ENCODE peak calls at places on chromosomes 11 and 22, in five cellular contexts. Q is PC-3, G is K562, Z is keratinocyte, D is MM.1S. K is an unnamed sample. For H3K36me3, the result is how much of the 10 kb centered on the place peaks cover.

GRCh38 chr11:111466615-111467014 is 45.6 kb downstream of the BTG4 start:
- DNase-seq in D (no peak), Q (no peak), Z (no peak), G (no peak), K (no peak)

GRCh38 chr11:13465909-13466371 is 2.9 kb upstream of the BTBD10 start:
- DNase-seq in Z (no peak), D (peak), Q (peak), G (peak), K (peak)

GRCh38 chr11:78664606-78665005 is 89.9 kb upstream of the NARS2 start:
- DNase-seq in D (no peak), G (no peak), Z (no peak), Q (peak), K (no peak)

GRCh38 chr11:71500601-71501021 is 26.5 kb upstream of the KRTAP5-7 start:
- DNase-seq in D (no peak), Q (peak), Z (no peak), G (no peak), K (no peak)

GRCh38 chr11:46180741-46181140 is 59.5 kb upstream of the PHF21A start:
- DNase-seq in G (no peak), Q (no peak), D (no peak), Z (no peak), K (peak)

GRCh38 chr11:17298302-17298701 is 21.8 kb downstream of the NUCB2 start:
- DNase-seq in Q (no peak), D (no peak), Z (no peak), G (no peak), K (no peak)

GRCh38 chr22:36227396-36227795 is 11.9 kb downstream of the APOL2 start:
- DNase-seq in D (no peak), Q (no peak), G (no peak), Z (no peak), K (no peak)

GRCh38 chr11:81036168-81036870 is 1595.5 kb upstream of the TENM4 start:
- DNase-seq in Q (no peak), G (no peak), D (no peak), Z (no peak), K (no peak)

GRCh38 chr22:25750569-25751173 is 8.7 kb downstream of the MYO18B start:
- DNase-seq in Z (no peak), G (no peak), D (no peak), Q (no peak), K (peak)

GRCh38 chr22:27576815-27577564 is 224.6 kb downstream of the MN1 start:
- DNase-seq in Z (no peak), D (no peak), Q (no peak), G (no peak), K (peak)

GRCh38 chr11:19961225-19961624 is 199.1 kb downstream of the DBX1 start:
- DNase-seq in Q (no peak), Z (no peak), G (no peak), D (no peak), K (no peak)

GRCh38 chr22:37782340-37783168 is 25.2 kb upstream of the GCAT start:
- DNase-seq in Z (no peak), D (no peak), G (peak), Q (peak), K (no peak)

GRCh38 chr11:76823481-76824028 is 37.2 kb upstream of the ACER3 start:
- DNase-seq in Q (peak), G (peak), Z (peak), D (no peak), K (no peak)

GRCh38 chr11:37557990-37558389 is 960.0 kb upstream of the RAG2 start:
- DNase-seq in Z (no peak), Q (no peak), D (no peak), G (no peak), K (peak)

GRCh38 chr22:44293034-44293433 is 19.7 kb downstream of the SHISAL1 start:
- DNase-seq in Q (no peak), D (no peak), G (no peak), Z (no peak), K (no peak)

GRCh38 chr11:112795142-112795815 is 165.9 kb upstream of the NCAM1 start:
- DNase-seq in G (peak), D (peak), Q (peak), Z (no peak), K (peak)

GRCh38 chr11:19919050-19919561 is 206.5 kb downstream of the NAV2 start:
- DNase-seq in Z (no peak), Q (peak), G (no peak), D (no peak), K (peak)

GRCh38 chr22:44145544-44145943 is 35.2 kb upstream of the PARVG start:
- DNase-seq in D (no peak), Q (no peak), G (no peak), Z (no peak), K (no peak)

GRCh38 chr11:128957204-128957482 is 14.5 kb upstream of the TP53AIP1 start:
- DNase-seq in Z (no peak), Q (no peak), D (no peak), G (no peak), K (no peak)

GRCh38 chr11:7437706-7438105 is 47.6 kb upstream of the OLFML1 start:
- DNase-seq in Z (no peak), Q (no peak), D (no peak), G (no peak), K (no peak)

GRCh38 chr11:122293298-122294023 is 177.4 kb upstream of the BLID start:
- DNase-seq in Q (peak), D (no peak), G (no peak), Z (no peak), K (peak)

GRCh38 chr22:32331236-32331917 is 26.3 kb upstream of the RFPL3 start:
- DNase-seq in Q (no peak), G (no peak), Z (no peak), D (no peak), K (no peak)

GRCh38 chr11:96708469-96708868 is 318.7 kb downstream of the JRKL start:
- DNase-seq in Q (no peak), Z (no peak), G (no peak), D (no peak), K (no peak)

GRCh38 chr22:17063372-17064106 is 21.3 kb upstream of the IL17RA start:
- DNase-seq in G (no peak), Q (no peak), D (no peak), Z (no peak), K (peak)

GRCh38 chr22:25057013-25057881 is 104.7 kb downstream of the KIAA1671 start:
- DNase-seq in Z (no peak), Q (peak), D (peak), G (peak), K (no peak)

GRCh38 chr22:46105494-46106278 is 44.6 kb upstream of the PPARA start:
- DNase-seq in D (no peak), G (no peak), Z (no peak), Q (no peak), K (peak)

GRCh38 chr11:130413383-130414106 is 14.9 kb downstream of the ADAMTS8 start:
- DNase-seq in D (no peak), Q (peak), Z (peak), G (no peak), K (peak)

GRCh38 chr11:74090701-74091100 is 80.1 kb downstream of the C2CD3 start:
- DNase-seq in D (no peak), G (no peak), Q (peak), Z (no peak), K (peak)

GRCh38 chr11:8318536-8318935 is 54.9 kb upstream of the LMO1 start:
- DNase-seq in Q (no peak), D (no peak), Z (no peak), G (peak), K (no peak)

GRCh38 chr11:12604557-12605105 is 69.6 kb upstream of the TEAD1 start:
- DNase-seq in Z (no peak), G (no peak), D (no peak), Q (no peak), K (no peak)

GRCh38 chr22:29912605-29913398 is 29.8 kb downstream of the MTMR3 start:
- DNase-seq in Z (no peak), D (no peak), Q (peak), G (no peak), K (peak)

GRCh38 chr11:126790550-126790981 is 210.0 kb downstream of the KIRREL3 start:
- DNase-seq in Q (peak), Z (no peak), D (no peak), G (no peak), K (peak)

GRCh38 chr22:35863432-35863831 is 145.8 kb downstream of the APOL5 start:
- DNase-seq in Z (no peak), Q (no peak), G (no peak), D (no peak), K (no peak)

GRCh38 chr11:9330387-9331384 is 16.3 kb upstream of the TMEM41B start:
- DNase-seq in Q (peak), Z (no peak), D (no peak), G (no peak), K (peak)

GRCh38 chr11:35622070-35622469 is 3.8 kb downstream of the FJX1 start:
- DNase-seq in Z (no peak), Q (peak), G (no peak), D (no peak), K (peak)

GRCh38 chr11:721347-721912 is 15.4 kb downstream of the EPS8L2 start:
- DNase-seq in G (no peak), Q (no peak), Z (no peak), D (no peak), K (no peak)

GRCh38 chr11:721913-722811 is 16.1 kb downstream of the EPS8L2 start:
- DNase-seq in D (peak), G (peak), Q (no peak), Z (no peak), K (no peak)

GRCh38 chr11:719214-720016 is 13.4 kb downstream of the EPS8L2 start:
- DNase-seq in D (no peak), G (no peak), Q (no peak), Z (no peak), K (no peak)

GRCh38 chr11:720017-720641 is 14.1 kb downstream of the EPS8L2 start:
- DNase-seq in Z (no peak), G (no peak), Q (no peak), D (no peak), K (no peak)

DNA sequence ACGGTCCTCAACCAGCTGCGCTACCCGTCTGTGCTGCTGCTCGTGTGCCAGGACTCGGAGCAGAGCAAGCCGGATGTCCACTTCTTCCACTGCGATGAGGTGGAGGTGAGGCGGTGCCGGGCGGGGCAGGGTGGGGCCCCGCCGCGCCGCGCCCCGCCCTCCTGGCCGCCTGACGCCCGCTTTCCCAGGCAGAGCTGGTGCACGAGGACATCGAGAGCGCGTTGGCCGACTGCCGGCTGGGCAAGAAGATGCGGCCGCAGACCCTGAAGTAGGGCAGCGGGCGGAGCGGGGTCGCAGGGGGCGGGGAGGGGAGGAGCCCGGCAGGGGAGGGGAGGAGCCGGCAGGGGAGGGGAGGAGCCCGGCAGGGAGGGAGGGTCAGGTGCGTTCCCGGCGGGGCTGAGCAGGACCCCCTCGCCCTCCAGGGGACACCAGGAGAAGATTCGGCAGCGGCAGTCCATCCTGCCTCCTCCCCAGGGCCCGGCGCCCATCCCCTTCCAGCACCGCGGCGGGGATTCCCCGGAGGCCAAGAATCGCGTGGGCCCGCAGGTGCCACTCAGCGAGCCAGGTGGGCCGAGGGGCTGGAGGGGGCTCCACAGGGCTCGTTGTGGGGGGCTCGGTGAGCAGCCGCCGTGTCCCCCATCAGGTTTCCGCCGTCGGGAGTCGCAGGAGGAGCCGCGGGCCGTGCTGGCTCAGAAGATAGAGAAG is 14.8 kb downstream of the EPS8L2 start:
- DNase-seq in Q (peak), D (no peak), G (peak), Z (no peak), K (peak)
- TF ChIP-seq EZH2 in Q (no peak), D (no peak), G (no peak), Z (no peak), K (no peak)

GRCh38 chr11:86589856-86590589 is 82.4 kb downstream of the ME3 start:
- DNase-seq in Q (no peak), G (no peak), Z (no peak), D (no peak), K (no peak)

GRCh38 chr11:86588566-86589090 is 83.8 kb downstream of the ME3 start:
- DNase-seq in Q (no peak), G (no peak), Z (no peak), D (no peak), K (peak)

GRCh38 chr11:86591631-86592030 is 80.8 kb downstream of the ME3 start:
- DNase-seq in Q (no peak), D (no peak), G (no peak), Z (no peak), K (peak)

GRCh38 chr11:86587559-86588193 is 84.7 kb downstream of the ME3 start:
- DNase-seq in G (no peak), D (no peak), Z (no peak), Q (no peak), K (no peak)

DNA sequence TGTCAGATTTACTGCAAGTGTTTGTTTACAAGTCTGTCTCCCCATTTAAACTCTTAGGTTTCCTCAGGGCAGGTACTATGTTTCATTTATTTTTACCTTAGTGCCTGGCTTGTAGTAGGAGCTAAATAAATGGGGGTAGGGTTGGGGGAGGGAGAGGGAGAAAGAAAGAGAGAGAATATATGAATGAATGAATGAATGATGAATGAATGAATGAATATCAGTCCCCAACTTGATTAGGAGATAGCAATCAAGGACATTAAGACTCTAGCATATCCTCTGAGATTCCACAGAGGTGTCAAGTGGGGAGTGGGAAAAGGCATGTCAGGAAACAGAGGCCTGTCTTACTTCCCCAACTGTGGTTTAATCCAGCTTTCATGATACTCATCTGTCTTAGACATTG is 83.2 kb downstream of the ME3 start:
- DNase-seq in Q (no peak), D (no peak), Z (no peak), G (no peak), K (no peak)
- H3K27ac ChIP-seq in Q (no peak), D (no peak), Z (no peak), G (no peak), K (no peak)

DNA sequence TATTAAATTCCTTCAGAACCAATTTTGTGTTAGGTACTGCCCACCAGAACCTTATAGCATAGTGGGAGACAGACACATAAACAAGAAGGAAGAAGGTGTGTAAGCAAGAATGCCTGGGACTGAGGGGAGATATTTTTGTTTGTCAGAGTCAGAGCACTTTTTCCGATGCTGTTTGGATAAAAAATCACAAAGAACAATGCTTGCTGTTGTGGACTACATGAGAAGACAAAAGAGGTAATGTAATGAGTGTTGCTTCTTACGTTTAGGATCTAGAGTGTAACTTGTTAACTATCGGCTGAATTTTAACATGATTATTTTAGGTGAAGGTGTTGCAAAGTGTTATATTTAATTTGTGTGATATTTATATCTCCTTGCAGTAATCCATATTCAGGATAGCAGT is 84.9 kb downstream of the ATM start:
- DNase-seq in G (no peak), Q (no peak), Z (no peak), D (no peak), K (no peak)
- H3K36me3 ChIP-seq in G (under half), Q (under half), Z (under half), D (under half), K (under half)

GRCh38 chr11:133953999-133954398 is 2.8 kb downstream of the IGSF9B start:
- DNase-seq in G (no peak), Q (no peak), D (no peak), Z (no peak), K (no peak)

GRCh38 chr11:133953571-133953970 is 3.2 kb downstream of the IGSF9B start:
- DNase-seq in G (no peak), Z (no peak), D (no peak), Q (no peak), K (no peak)

GRCh38 chr11:133956650-133957633 is at the start of gene IGSF9B:
- DNase-seq in Z (no peak), Q (peak), D (peak), G (peak), K (peak)

GRCh38 chr11:133955945-133956421 is 785 bp downstream of the IGSF9B start:
- DNase-seq in D (no peak), G (no peak), Z (no peak), Q (no peak), K (no peak)

DNA sequence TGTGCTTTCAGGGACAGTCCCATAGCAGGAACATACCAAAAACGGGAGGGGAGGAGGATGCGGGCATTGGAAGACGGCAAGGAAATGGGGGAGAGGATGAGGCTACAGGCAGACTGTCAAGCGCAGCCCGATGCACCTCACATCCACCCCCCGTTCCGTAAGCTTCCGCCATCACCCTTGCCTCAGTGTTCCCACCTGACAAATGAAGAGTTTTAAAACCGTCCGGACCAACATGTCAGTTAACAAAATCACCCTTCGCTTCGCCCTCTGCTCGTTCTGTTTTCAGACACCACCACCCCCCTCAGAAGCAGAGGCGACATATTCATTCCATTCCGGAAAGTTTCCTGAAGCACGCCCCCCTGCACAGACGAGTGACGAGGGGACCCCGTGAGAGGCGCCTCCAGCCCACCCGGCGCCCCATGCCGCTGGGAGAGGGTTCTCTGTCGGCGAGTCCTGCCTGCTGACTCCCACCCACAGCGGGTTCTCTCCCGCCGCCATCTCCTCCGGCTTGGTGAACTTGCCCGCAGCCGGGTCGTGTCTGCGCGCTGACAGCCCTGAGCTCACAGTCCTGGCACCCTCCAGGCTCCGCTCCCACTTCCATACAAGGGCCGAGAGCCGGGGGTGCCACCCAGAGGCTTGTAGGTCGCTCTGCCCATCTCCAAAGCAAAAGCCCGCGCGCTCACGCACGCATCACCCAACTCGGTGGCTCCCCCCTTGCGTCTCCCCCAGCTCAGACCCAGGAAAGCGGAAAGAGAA is 1.5 kb downstream of the IGSF9B start:
- DNase-seq in D (no peak), Q (no peak), G (no peak), Z (no peak), K (no peak)
- TF ChIP-seq EZH2 in D (no peak), Q (no peak), G (no peak), Z (peak), K (peak)

GRCh38 chr22:43008509-43008908 is 6.4 kb downstream of the PACSIN2 start:
- DNase-seq in G (no peak), Q (no peak), D (no peak), Z (no peak), K (no peak)
- H3K27ac ChIP-seq in G (no peak), Q (peak), D (no peak), Z (no peak), K (no peak)

GRCh38 chr11:26048271-26048670 is 283.7 kb upstream of the ANO3 start:
- DNase-seq in G (no peak), D (no peak), Q (no peak), Z (no peak), K (no peak)
- H3K36me3 ChIP-seq in G (under half), D (under half), Q (under half), Z (under half), K (under half)

GRCh38 chr22:41021655-41022454 is 70.5 kb upstream of the EP300 start:
- DNase-seq in D (peak), G (peak), Q (peak), Z (no peak), K (peak)
- TF ChIP-seq EZH2 in D (no peak), G (no peak), Q (no peak), Z (no peak), K (no peak)

GRCh38 chr11:82845336-82846036 is 54.7 kb downstream of the PRCP start:
- DNase-seq in Q (no peak), D (no peak), G (no peak), Z (no peak), K (no peak)
- H3K27ac ChIP-seq in Q (no peak), D (no peak), G (no peak), Z (no peak), K (no peak)

DNA sequence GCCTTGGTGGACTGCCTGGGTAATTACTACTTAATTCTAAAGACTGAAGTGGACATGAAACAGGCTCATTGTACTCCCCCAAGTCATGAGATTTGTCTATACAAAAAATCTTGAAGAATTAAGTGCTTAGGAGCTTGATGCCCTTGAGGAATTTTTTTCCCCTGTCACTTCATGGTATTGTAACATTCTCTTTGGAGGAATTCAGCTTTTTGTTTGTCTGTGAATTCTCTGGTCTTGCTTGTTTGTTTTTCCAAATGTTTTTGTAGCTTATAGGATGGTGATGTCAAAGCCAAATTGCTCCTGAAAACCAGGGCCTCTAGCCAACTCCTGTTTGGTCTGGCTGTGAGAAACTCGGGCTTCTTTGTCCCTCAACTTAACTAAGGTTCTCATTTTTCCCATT is 66.8 kb downstream of the AMOTL1 start:
- DNase-seq in G (no peak), Z (no peak), D (no peak), Q (no peak), K (peak)
- H3K36me3 ChIP-seq in G (half or more), Z (half or more), D (under half), Q (half or more), K (under half)